ENCODE peak calls at places on chromosomes 4 and X, in nine cellular contexts. P is IMR-90, I is K562, L is esophagus squamous epithelium, R is HCT116, C is body of pancreas, V is tibial nerve, O is breast epithelium, X is HepG2. S is an unnamed sample.

GRCh38 chr4:11367371-11367770 is 61.3 kb downstream of the HS3ST1 start:
- DNase-seq in X (no peak), R (no peak), P (peak; percentile 1), V (peak; percentile 91), C (peak; percentile 24), I (no peak), O (peak; percentile 88), L (no peak), S (peak; percentile 79)

GRCh38 chrX:6910218-6910617 is 237.3 kb upstream of the STS start:
- DNase-seq in L (no peak), R (no peak), X (no peak), V (no peak), I (no peak), O (no peak), C (no peak), P (no peak), S (no peak)

GRCh38 chr4:152935138-152935537 is 985 bp upstream of the FHDC1 start:
- DNase-seq in L (no peak), P (no peak), O (peak; percentile 36), X (no peak), V (no peak), R (peak; percentile 16), C (peak; percentile 50), I (peak; percentile 64), S (no peak)

GRCh38 chr4:21888195-21888976 is 60.2 kb downstream of the KCNIP4 start:
- DNase-seq in I (no peak), L (no peak), P (peak; percentile 93), O (no peak), V (no peak), R (no peak), C (no peak), X (no peak), S (no peak)

GRCh38 chr4:15779336-15779735 is 1.2 kb downstream of the CD38 start:
- DNase-seq in R (no peak), L (no peak), I (no peak), P (peak; percentile 53), V (no peak), C (peak; percentile 16), O (no peak), X (peak; percentile 46), S (peak; percentile 73)

GRCh38 chr4:43690121-43690520 is 758.5 kb downstream of the KCTD8 start:
- DNase-seq in C (no peak), L (no peak), R (no peak), V (no peak), X (no peak), O (no peak), P (peak; percentile 1), I (no peak), S (no peak)

GRCh38 chr4:8066336-8066931 is 92.2 kb downstream of the ABLIM2 start:
- DNase-seq in P (no peak), C (no peak), L (no peak), I (no peak), X (no peak), R (no peak), O (no peak), V (no peak), S (no peak)

GRCh38 chrX:13569479-13570244 is at the start of gene EGFL6:
- DNase-seq in R (no peak), P (no peak), V (no peak), L (no peak), X (no peak), I (no peak), O (no peak), C (no peak), S (no peak)

GRCh38 chr4:150543042-150543441 is 38.9 kb upstream of the MAB21L2 start:
- DNase-seq in P (no peak), I (peak; percentile 29), O (no peak), C (no peak), X (no peak), V (no peak), R (no peak), L (no peak), S (no peak)

GRCh38 chr4:147104768-147105167 is 159.1 kb upstream of the TTC29 start:
- DNase-seq in X (no peak), I (no peak), V (no peak), C (no peak), L (no peak), O (no peak), P (no peak), R (no peak), S (no peak)

GRCh38 chr4:147110968-147111367 is 165.3 kb upstream of the TTC29 start:
- DNase-seq in X (no peak), R (no peak), C (no peak), V (no peak), P (peak; percentile 47), O (no peak), L (no peak), I (no peak), S (no peak)

GRCh38 chr4:147110473-147110872 is 164.8 kb upstream of the TTC29 start:
- DNase-seq in I (no peak), L (no peak), C (no peak), O (no peak), V (no peak), X (no peak), R (no peak), P (no peak), S (no peak)

GRCh38 chr4:147109800-147110199 is 164.1 kb upstream of the TTC29 start:
- DNase-seq in X (no peak), V (no peak), P (no peak), C (no peak), O (no peak), I (no peak), R (no peak), L (no peak), S (no peak)

DNA sequence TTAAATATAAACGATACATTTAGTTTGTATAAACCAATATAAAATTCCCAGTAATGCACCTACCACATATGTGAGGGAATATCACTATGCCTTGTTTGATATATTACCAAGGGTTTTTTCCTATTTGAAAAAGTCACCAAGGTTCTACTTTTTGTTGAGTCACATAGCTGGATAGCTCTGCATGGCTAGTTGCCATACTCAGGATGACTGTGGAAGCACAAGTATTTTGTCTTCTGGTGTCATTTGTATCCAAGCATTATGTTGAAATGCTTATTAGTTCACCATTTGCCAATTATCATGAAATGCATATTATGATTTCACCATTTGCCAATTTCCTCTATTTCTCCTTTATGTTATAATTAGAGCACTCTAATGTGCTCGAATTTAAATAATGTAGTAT is 162.7 kb upstream of the TTC29 start:
- DNase-seq in V (no peak), R (no peak), P (peak; percentile 65), L (no peak), O (no peak), X (no peak), C (no peak), I (no peak), S (no peak)
- TF ChIP-seq POLR2A in V (no peak), R (no peak), P (no peak), L (no peak), O (no peak), X (no peak), C (no peak), I (no peak), S (no peak)

GRCh38 chr4:17812125-17812524 is 1.3 kb downstream of the NCAPG start:
- DNase-seq in X (no peak), C (no peak), R (no peak), V (no peak), I (no peak), L (no peak), P (no peak), O (no peak), S (no peak)
- H3K27ac ChIP-seq in X (peak overlapping the region; percentile 72), C (no peak overlapping the region), R (no peak overlapping the region), V (no peak overlapping the region), I (peak overlapping the region; percentile 96), L (peak overlapping the region; percentile 100), P (no peak overlapping the region), O (no peak overlapping the region), S (no peak overlapping the region)

DNA sequence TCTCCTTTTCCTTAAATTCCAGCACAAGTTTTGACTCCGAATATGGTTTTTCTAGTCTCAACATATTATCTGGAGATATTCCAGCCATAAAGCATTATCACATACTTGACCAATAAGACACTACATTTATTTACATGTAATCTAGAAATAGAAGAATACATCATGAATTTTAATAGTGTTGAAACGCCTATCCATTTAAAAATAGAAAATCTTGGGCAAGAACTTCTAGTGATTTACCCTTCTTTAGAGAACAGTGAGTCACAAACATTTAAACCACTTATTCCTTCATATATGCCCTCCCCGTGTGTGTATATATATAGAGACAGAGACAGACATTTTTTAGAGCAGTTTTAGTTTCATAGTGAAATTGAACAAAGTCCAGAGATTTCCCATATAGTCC is 161.5 kb downstream of the SOWAHB start:
- DNase-seq in I (no peak), R (no peak), O (no peak), X (no peak), P (peak; percentile 91), C (no peak), L (no peak), V (no peak), S (no peak)
- H3K4me1 ChIP-seq in I (peaks cover 10% of the 10 kb centered on the region), R (peaks cover 7% of the 10 kb centered on the region), O (peaks cover 12% of the 10 kb centered on the region), X (no peaks in the 10 kb centered on the region), P (peaks cover 34% of the 10 kb centered on the region), C (peaks cover 12% of the 10 kb centered on the region), L (peaks cover 23% of the 10 kb centered on the region), V (peaks cover 22% of the 10 kb centered on the region), S (no peaks in the 10 kb centered on the region)

GRCh38 chrX:153782871-153783270 is 2.0 kb downstream of the SRPK3 start:
- DNase-seq in I (no peak), L (no peak), X (no peak), V (no peak), C (no peak), P (no peak), O (no peak), R (no peak), S (no peak)

GRCh38 chrX:153782324-153782723 is 1.5 kb downstream of the SRPK3 start:
- DNase-seq in R (no peak), P (no peak), X (no peak), L (no peak), C (no peak), O (peak; percentile 45), I (no peak), V (no peak), S (peak; percentile 30)

GRCh38 chrX:153779891-153780677 is 757 bp upstream of the SRPK3 start:
- DNase-seq in P (no peak), C (no peak), I (no peak), X (no peak), V (no peak), O (no peak), L (no peak), R (no peak), S (no peak)

GRCh38 chrX:153781428-153782047 is 697 bp downstream of the SRPK3 start:
- DNase-seq in X (no peak), I (no peak), V (no peak), L (no peak), R (no peak), P (no peak), O (no peak), C (no peak), S (peak; percentile 61)

DNA sequence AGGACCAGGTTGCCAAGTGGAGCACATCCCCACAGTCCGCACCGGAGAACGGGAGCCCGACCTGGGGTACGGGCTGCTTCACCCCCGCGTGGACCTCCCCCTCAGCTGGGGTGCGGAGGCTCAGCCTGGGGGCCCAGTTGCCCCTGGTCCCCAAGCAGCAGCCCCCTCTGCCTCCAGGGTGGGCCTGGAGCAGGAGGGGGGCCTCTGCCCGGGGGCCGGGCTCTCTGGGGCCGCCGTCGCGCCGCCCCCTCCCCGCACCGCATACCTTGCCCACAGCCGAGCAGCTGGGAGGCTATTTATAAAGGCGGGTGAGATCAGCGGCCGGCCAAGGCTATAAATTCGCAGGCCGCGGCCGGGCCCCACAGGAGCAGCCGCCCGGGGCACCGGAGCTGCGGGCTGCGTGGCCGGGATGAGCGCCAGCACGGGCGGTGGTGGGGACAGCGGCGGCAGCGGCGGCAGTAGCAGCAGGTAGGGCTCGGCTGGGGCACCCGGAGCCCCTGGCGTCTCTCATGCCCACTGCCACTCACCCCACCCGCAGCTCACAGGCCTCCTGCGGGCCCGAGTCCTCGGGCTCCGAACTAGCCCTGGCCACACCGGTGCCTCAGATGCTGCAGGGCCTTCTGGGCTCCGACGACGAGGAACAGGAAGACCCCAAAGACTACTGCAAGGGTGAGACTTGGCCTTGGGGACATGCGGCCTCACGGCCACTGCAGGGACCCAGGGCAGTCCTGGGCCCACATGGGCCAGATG is at the start of gene SRPK3:
- DNase-seq in I (no peak), R (no peak), L (no peak), V (no peak), P (no peak), X (no peak), C (no peak), O (no peak), S (peak; percentile 19)
- TF ChIP-seq POLR2A in I (no peak), R (no peak), L (no peak), V (no peak), P (no peak), X (no peak), C (no peak), O (no peak), S (peak; percentile 87)